ENCODE peak calls at places on chromosomes 12 and 14, in six cellular contexts. P is activated B cell treated with CpG ODN at 0.5 μM for 24 hours, G is NCI-H146, B is IMR-90, K is colonic mucosa, M is A549. R is an unnamed sample.

GRCh38 chr12:100348657-100349454 is 8.0 kb upstream of the SLC17A8 start:
- DNase-seq in P (no peak), B (peak; percentile 38), K (no peak), M (peak; percentile 34), G (peak; percentile 32), R (no peak)

GRCh38 chr12:6944381-6945186 is 762 bp downstream of the C12orf57 start:
- DNase-seq in K (peak; percentile 97), B (peak; percentile 92), P (peak; percentile 80), M (peak; percentile 93), G (peak; percentile 99), R (peak; percentile 59)

GRCh38 chr14:64196668-64197411 is 97.3 kb downstream of the ESR2 start:
- DNase-seq in K (no peak), M (no peak), P (peak; percentile 46), G (peak; percentile 73), B (peak; percentile 64), R (no peak)

GRCh38 chr14:104235686-104236085 is 97.3 kb downstream of the KIF26A start:
- DNase-seq in M (no peak), P (peak; percentile 4), G (no peak), K (no peak), B (no peak), R (no peak)

GRCh38 chr12:2856901-2857495 is at the start of gene TEX52:
- DNase-seq in B (no peak), K (no peak), M (no peak), G (peak; percentile 71), P (no peak), R (no peak)

GRCh38 chr12:93315907-93316622 is 61.7 kb upstream of the NUDT4 start:
- DNase-seq in B (peak; percentile 31), P (no peak), M (no peak), K (no peak), G (no peak), R (no peak)

GRCh38 chr14:95183532-95184412 is 26.4 kb upstream of the DICER1 start:
- DNase-seq in G (no peak), P (no peak), B (no peak), K (no peak), M (no peak), R (no peak)

GRCh38 chr12:42921741-42922511 is 332.4 kb upstream of the PRICKLE1 start:
- DNase-seq in K (no peak), M (no peak), B (peak; percentile 77), G (no peak), P (no peak), R (peak; percentile 74)

GRCh38 chr12:130013771-130014484 is 110.1 kb upstream of the TMEM132D start:
- DNase-seq in G (peak; percentile 58), M (peak; percentile 60), P (no peak), K (peak; percentile 45), B (no peak), R (no peak)

GRCh38 chr12:12442548-12443071 is 85.7 kb downstream of the BORCS5 start:
- DNase-seq in B (peak; percentile 80), G (peak; percentile 36), M (peak; percentile 12), K (no peak), P (no peak), R (no peak)

GRCh38 chr14:67191768-67192290 is 2.6 kb downstream of the GARIN2 start:
- DNase-seq in P (no peak), B (peak; percentile 48), G (no peak), K (no peak), M (no peak), R (no peak)

GRCh38 chr12:49230176-49230575 is 34.7 kb upstream of the TUBA1C start:
- DNase-seq in P (no peak), B (no peak), M (no peak), K (no peak), G (peak; percentile 56), R (no peak)

GRCh38 chr14:61444215-61444768 is 122.9 kb downstream of the PRKCH start:
- DNase-seq in M (no peak), K (peak; percentile 40), B (no peak), P (no peak), G (no peak), R (no peak)

GRCh38 chr14:45868377-45868776 is 615.4 kb upstream of the MIS18BP1 start:
- DNase-seq in B (no peak), P (no peak), G (no peak), K (no peak), M (no peak), R (peak; percentile 12)

GRCh38 chr12:25996677-25997076 is 38.2 kb downstream of the RASSF8 start:
- DNase-seq in G (no peak), K (no peak), M (no peak), P (no peak), B (no peak), R (no peak)

GRCh38 chr14:75380656-75381055 is 47.2 kb upstream of the JDP2 start:
- DNase-seq in K (no peak), M (no peak), B (no peak), G (no peak), P (no peak), R (no peak)

GRCh38 chr14:67265131-67265530 is 23.9 kb downstream of the PALS1 start:
- DNase-seq in P (no peak), M (no peak), G (no peak), B (peak; percentile 49), K (no peak), R (no peak)

GRCh38 chr12:108482717-108483212 is 32.3 kb upstream of the FICD start:
- DNase-seq in B (peak; percentile 6), K (no peak), P (no peak), M (no peak), G (no peak), R (peak; percentile 20)

GRCh38 chr12:3421191-3421590 is 69.8 kb upstream of the PRMT8 start:
- DNase-seq in K (no peak), P (no peak), G (no peak), M (no peak), B (no peak), R (no peak)

GRCh38 chr12:131755305-131756113 is 44.6 kb downstream of the SFSWAP start:
- DNase-seq in P (no peak), B (peak; percentile 10), G (peak; percentile 12), M (peak; percentile 42), K (no peak), R (no peak)

GRCh38 chr14:65101631-65102440 is 481 bp downstream of the MAX start:
- DNase-seq in K (peak; percentile 47), G (no peak), P (peak; percentile 39), M (no peak), B (no peak), R (no peak)

GRCh38 chr12:130770413-130771028 is 54.4 kb upstream of the RIMBP2 start:
- DNase-seq in M (no peak), P (no peak), G (no peak), K (no peak), B (no peak), R (no peak)

GRCh38 chr14:51873221-51873893 is 12.9 kb downstream of the GNG2 start:
- DNase-seq in G (peak; percentile 81), B (peak; percentile 98), P (no peak), K (no peak), M (peak; percentile 61), R (peak; percentile 44)

GRCh38 chr12:10722502-10722904 is 620 bp downstream of the YBX3 start:
- DNase-seq in M (peak; percentile 21), G (peak; percentile 51), B (peak; percentile 65), K (peak; percentile 47), P (peak; percentile 57), R (no peak)

GRCh38 chr12:25328082-25328712 is 77.5 kb upstream of the KRAS start:
- DNase-seq in K (peak; percentile 23), G (no peak), M (no peak), B (peak; percentile 66), P (no peak), R (peak; percentile 43)

GRCh38 chr14:83004456-83005006 is 1470.9 kb upstream of the SEL1L start:
- DNase-seq in B (no peak), K (no peak), G (no peak), P (no peak), M (no peak), R (no peak)

GRCh38 chr12:102917026-102917787 is at the start of gene PAH:
- DNase-seq in G (peak; percentile 91), K (peak; percentile 17), P (no peak), M (no peak), B (no peak), R (no peak)

GRCh38 chr14:79279645-79280399 is 931.5 kb downstream of the DIO2 start:
- DNase-seq in M (no peak), G (peak; percentile 24), P (no peak), B (peak; percentile 10), K (peak; percentile 29), R (no peak)

GRCh38 chr14:33811731-33812130 is 139.1 kb downstream of the EGLN3 start:
- DNase-seq in B (no peak), G (no peak), P (no peak), M (no peak), K (no peak), R (no peak)

GRCh38 chr12:93266-94005 is 26.9 kb downstream of the IQSEC3 start:
- DNase-seq in K (no peak), M (no peak), P (no peak), B (no peak), G (no peak), R (no peak)

GRCh38 chr14:98172243-98172778 is 1099.7 kb downstream of the BCL11B start:
- DNase-seq in K (no peak), B (no peak), G (no peak), P (no peak), M (no peak), R (no peak)

GRCh38 chr12:118773956-118774723 is 207.2 kb upstream of the SRRM4 start:
- DNase-seq in P (no peak), B (no peak), K (no peak), G (peak; percentile 100), M (no peak), R (no peak)

GRCh38 chr12:76085159-76085868 is 829 bp upstream of the NAP1L1 start:
- DNase-seq in K (peak; percentile 26), G (peak; percentile 22), P (no peak), M (no peak), B (peak; percentile 77), R (no peak)